ENCODE peak calls at places on chromosomes 12 and 14, in eight cellular contexts. One of them, this sample, is unnamed.

GRCh38 chr12:41983896-41984295 is 160.8 kb downstream of the GXYLT1 start:
- DNase-seq in IMR-90: no peak
- DNase-seq in HCT116: no peak
- DNase-seq in GM12878: no peak
- DNase-seq in A549: no peak
- DNase-seq in HepG2: no peak
- DNase-seq in H1: no peak
- DNase-seq in K562: no peak
- DNase-seq in this sample: peak

GRCh38 chr14:59305836-59306555 is 117.5 kb downstream of the DAAM1 start:
- DNase-seq in IMR-90: peak
- DNase-seq in HCT116: no peak
- DNase-seq in GM12878: no peak
- DNase-seq in A549: no peak
- DNase-seq in HepG2: peak
- DNase-seq in H1: no peak
- DNase-seq in K562: no peak
- DNase-seq in this sample: no peak

GRCh38 chr14:91919814-91920213 is 27.7 kb downstream of the FBLN5 start:
- DNase-seq in IMR-90: peak
- DNase-seq in HCT116: no peak
- DNase-seq in GM12878: no peak
- DNase-seq in A549: no peak
- DNase-seq in HepG2: no peak
- DNase-seq in H1: no peak
- DNase-seq in K562: no peak
- DNase-seq in this sample: no peak

GRCh38 chr12:116091579-116091978 is 185.9 kb downstream of the MED13L start:
- DNase-seq in IMR-90: no peak
- DNase-seq in HCT116: no peak
- DNase-seq in GM12878: no peak
- DNase-seq in A549: no peak
- DNase-seq in HepG2: no peak
- DNase-seq in H1: no peak
- DNase-seq in K562: no peak
- DNase-seq in this sample: no peak

GRCh38 chr14:69708586-69709169 is 58.3 kb upstream of the SRSF5 start:
- DNase-seq in IMR-90: no peak
- DNase-seq in HCT116: no peak
- DNase-seq in GM12878: no peak
- DNase-seq in A549: no peak
- DNase-seq in HepG2: peak
- DNase-seq in H1: no peak
- DNase-seq in K562: no peak
- DNase-seq in this sample: peak

GRCh38 chr12:10928746-10929286 is at the start of gene PRH2:
- DNase-seq in IMR-90: no peak
- DNase-seq in HCT116: no peak
- DNase-seq in GM12878: no peak
- DNase-seq in A549: no peak
- DNase-seq in HepG2: peak
- DNase-seq in H1: no peak
- DNase-seq in K562: no peak
- DNase-seq in this sample: no peak

GRCh38 chr12:121989951-121990647 is 31.6 kb upstream of the BCL7A start:
- DNase-seq in IMR-90: no peak
- DNase-seq in HCT116: no peak
- DNase-seq in GM12878: no peak
- DNase-seq in A549: no peak
- DNase-seq in HepG2: no peak
- DNase-seq in H1: no peak
- DNase-seq in K562: no peak
- DNase-seq in this sample: no peak

GRCh38 chr14:90697577-90698206 is 118.5 kb downstream of the TTC7B start:
- DNase-seq in IMR-90: peak
- DNase-seq in HCT116: peak
- DNase-seq in GM12878: no peak
- DNase-seq in A549: peak
- DNase-seq in HepG2: peak
- DNase-seq in H1: peak
- DNase-seq in K562: peak
- DNase-seq in this sample: peak

GRCh38 chr12:66188584-66189475 is at the start of gene IRAK3:
- DNase-seq in IMR-90: peak
- DNase-seq in HCT116: no peak
- DNase-seq in GM12878: no peak
- DNase-seq in A549: no peak
- DNase-seq in HepG2: no peak
- DNase-seq in H1: peak
- DNase-seq in K562: no peak
- DNase-seq in this sample: peak

GRCh38 chr14:69632154-69632553 is 20.8 kb downstream of the SUSD6 start:
- DNase-seq in IMR-90: no peak
- DNase-seq in HCT116: no peak
- DNase-seq in GM12878: no peak
- DNase-seq in A549: no peak
- DNase-seq in HepG2: no peak
- DNase-seq in H1: no peak
- DNase-seq in K562: no peak
- DNase-seq in this sample: no peak

GRCh38 chr12:124861492-124861891 is 2.2 kb downstream of the SCARB1 start:
- DNase-seq in IMR-90: no peak
- DNase-seq in HCT116: peak
- DNase-seq in GM12878: peak
- DNase-seq in A549: no peak
- DNase-seq in HepG2: no peak
- DNase-seq in H1: no peak
- DNase-seq in K562: peak
- DNase-seq in this sample: no peak

GRCh38 chr12:95303476-95303875 is 85.9 kb downstream of the VEZT start:
- DNase-seq in IMR-90: peak
- DNase-seq in HCT116: no peak
- DNase-seq in GM12878: no peak
- DNase-seq in A549: no peak
- DNase-seq in HepG2: no peak
- DNase-seq in H1: no peak
- DNase-seq in K562: no peak
- DNase-seq in this sample: no peak

DNA sequence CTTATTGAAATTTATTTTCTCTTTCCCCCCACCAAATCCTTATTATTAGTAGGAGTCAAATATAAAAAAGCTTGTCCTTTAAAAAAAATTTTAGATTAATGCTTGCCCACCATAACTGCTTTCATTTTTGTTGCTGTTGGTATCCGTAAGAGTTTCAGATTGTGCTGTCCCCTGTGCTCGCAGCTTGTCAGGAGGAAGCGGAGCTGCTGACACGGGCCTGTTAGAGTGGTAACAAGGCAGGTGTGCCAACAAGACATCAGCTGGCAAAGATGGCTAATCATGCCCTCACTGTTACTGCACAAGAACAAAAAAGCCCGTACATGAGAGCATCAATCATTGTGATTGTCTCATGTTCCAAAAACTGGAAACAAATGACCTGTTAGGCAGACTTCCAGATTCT is 148.4 kb downstream of the ALG10B start:
- DNase-seq in IMR-90: no peak
- DNase-seq in HCT116: no peak
- DNase-seq in GM12878: no peak
- DNase-seq in A549: no peak
- DNase-seq in HepG2: no peak
- DNase-seq in H1: no peak
- DNase-seq in K562: no peak
- DNase-seq in this sample: no peak
- TF ChIP-seq RAD21 in IMR-90: no peak
- TF ChIP-seq RAD21 in HCT116: no peak
- TF ChIP-seq RAD21 in GM12878: no peak
- TF ChIP-seq RAD21 in A549: no peak
- TF ChIP-seq RAD21 in HepG2: no peak
- TF ChIP-seq RAD21 in H1: no peak
- TF ChIP-seq RAD21 in K562: no peak
- TF ChIP-seq RAD21 in this sample: no peak

GRCh38 chr12:75722714-75723200 is 211.3 kb upstream of the KRR1 start:
- DNase-seq in IMR-90: peak
- DNase-seq in HCT116: peak
- DNase-seq in GM12878: peak
- DNase-seq in A549: peak
- DNase-seq in HepG2: peak
- DNase-seq in H1: no peak
- DNase-seq in K562: no peak
- DNase-seq in this sample: no peak
- TF ChIP-seq RAD21 in IMR-90: peak
- TF ChIP-seq RAD21 in HCT116: no peak
- TF ChIP-seq RAD21 in GM12878: no peak
- TF ChIP-seq RAD21 in A549: peak
- TF ChIP-seq RAD21 in HepG2: no peak
- TF ChIP-seq RAD21 in H1: no peak
- TF ChIP-seq RAD21 in K562: no peak
- TF ChIP-seq RAD21 in this sample: no peak

GRCh38 chr12:8951744-8952143 is 2.3 kb upstream of the M6PR start:
- DNase-seq in IMR-90: no peak
- DNase-seq in HCT116: no peak
- DNase-seq in GM12878: no peak
- DNase-seq in A549: no peak
- DNase-seq in HepG2: no peak
- DNase-seq in H1: no peak
- DNase-seq in K562: no peak
- DNase-seq in this sample: no peak
- TF ChIP-seq RAD21 in IMR-90: no peak
- TF ChIP-seq RAD21 in HCT116: no peak
- TF ChIP-seq RAD21 in GM12878: no peak
- TF ChIP-seq RAD21 in A549: no peak
- TF ChIP-seq RAD21 in HepG2: no peak
- TF ChIP-seq RAD21 in H1: no peak
- TF ChIP-seq RAD21 in K562: no peak
- TF ChIP-seq RAD21 in this sample: no peak

GRCh38 chr14:81200041-81200440 is 20.7 kb downstream of the GTF2A1 start:
- DNase-seq in IMR-90: no peak
- DNase-seq in HCT116: no peak
- DNase-seq in GM12878: no peak
- DNase-seq in A549: no peak
- DNase-seq in HepG2: no peak
- DNase-seq in H1: no peak
- DNase-seq in K562: no peak
- DNase-seq in this sample: no peak

GRCh38 chr14:81199084-81199483 is 21.7 kb downstream of the GTF2A1 start:
- DNase-seq in IMR-90: no peak
- DNase-seq in HCT116: no peak
- DNase-seq in GM12878: no peak
- DNase-seq in A549: no peak
- DNase-seq in HepG2: no peak
- DNase-seq in H1: no peak
- DNase-seq in K562: no peak
- DNase-seq in this sample: no peak

GRCh38 chr14:81192594-81192993 is 28.2 kb downstream of the GTF2A1 start:
- DNase-seq in IMR-90: no peak
- DNase-seq in HCT116: no peak
- DNase-seq in GM12878: no peak
- DNase-seq in A549: no peak
- DNase-seq in HepG2: no peak
- DNase-seq in H1: no peak
- DNase-seq in K562: no peak
- DNase-seq in this sample: no peak

GRCh38 chr14:81198651-81199050 is 22.1 kb downstream of the GTF2A1 start:
- DNase-seq in IMR-90: no peak
- DNase-seq in HCT116: no peak
- DNase-seq in GM12878: no peak
- DNase-seq in A549: no peak
- DNase-seq in HepG2: no peak
- DNase-seq in H1: no peak
- DNase-seq in K562: no peak
- DNase-seq in this sample: no peak

DNA sequence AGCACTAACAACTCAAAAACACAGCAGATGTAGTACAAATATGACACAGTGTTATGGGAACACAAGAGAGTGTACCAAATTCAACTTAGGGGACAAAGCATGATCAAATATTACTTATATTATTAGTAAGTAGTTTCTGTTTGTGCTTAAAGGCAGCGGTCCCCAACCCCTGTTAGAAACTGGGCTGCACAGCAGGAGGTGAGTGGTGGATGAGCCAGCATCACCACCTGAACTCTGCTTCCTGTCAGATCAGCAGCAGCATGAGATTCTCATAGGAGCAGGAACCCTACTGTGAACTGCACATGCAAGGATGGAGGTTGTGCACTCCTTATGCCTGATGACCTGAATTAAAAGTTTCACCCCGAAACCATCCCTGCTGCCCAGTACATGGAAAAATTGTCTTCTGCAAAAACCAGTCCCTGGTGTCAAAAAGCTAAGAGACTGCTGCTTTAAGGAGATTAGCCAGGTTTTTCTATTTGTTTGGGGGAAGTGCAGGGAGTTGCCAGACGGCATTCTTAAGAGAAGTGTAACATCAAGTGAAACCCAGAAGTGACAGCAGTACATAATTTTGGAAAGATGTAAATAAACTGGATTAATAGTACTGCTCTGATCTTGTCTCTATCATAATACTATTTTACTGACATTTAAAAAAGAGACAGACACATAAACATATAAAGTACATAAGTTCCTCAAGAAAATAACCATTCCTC is 26.7 kb downstream of the GTF2A1 start:
- DNase-seq in IMR-90: no peak
- DNase-seq in HCT116: no peak
- DNase-seq in GM12878: no peak
- DNase-seq in A549: no peak
- DNase-seq in HepG2: no peak
- DNase-seq in H1: no peak
- DNase-seq in K562: no peak
- DNase-seq in this sample: no peak
- TF ChIP-seq RAD21 in IMR-90: no peak
- TF ChIP-seq RAD21 in HCT116: no peak
- TF ChIP-seq RAD21 in GM12878: no peak
- TF ChIP-seq RAD21 in A549: no peak
- TF ChIP-seq RAD21 in HepG2: no peak
- TF ChIP-seq RAD21 in H1: no peak
- TF ChIP-seq RAD21 in K562: no peak
- TF ChIP-seq RAD21 in this sample: no peak

GRCh38 chr12:94150483-94151225 is 2.3 kb downstream of the PLXNC1 start:
- DNase-seq in IMR-90: no peak
- DNase-seq in HCT116: no peak
- DNase-seq in GM12878: no peak
- DNase-seq in A549: no peak
- DNase-seq in HepG2: no peak
- DNase-seq in H1: no peak
- DNase-seq in K562: no peak
- DNase-seq in this sample: peak
- TF ChIP-seq RAD21 in IMR-90: no peak
- TF ChIP-seq RAD21 in HCT116: no peak
- TF ChIP-seq RAD21 in GM12878: peak
- TF ChIP-seq RAD21 in A549: no peak
- TF ChIP-seq RAD21 in HepG2: peak
- TF ChIP-seq RAD21 in H1: no peak
- TF ChIP-seq RAD21 in K562: no peak
- TF ChIP-seq RAD21 in this sample: no peak

This sample was measured in SK-N-SH.